ENCODE peak calls at places on chromosomes 16 and 17, in five cellular contexts. V, P, X, U and M are unnamed samples.

GRCh38 chr17:36942031-36942599 is 4.8 kb downstream of the LHX1 start:
- DNase-seq in U (no peak), V (no peak), P (no peak), X (no peak), M (peak)

GRCh38 chr17:82095777-82096708 is 2.0 kb downstream of the FASN start:
- DNase-seq in P (no peak), U (no peak), X (no peak), V (peak), M (no peak)

GRCh38 chr17:47620503-47621245 is 29.0 kb upstream of the KPNB1 start:
- DNase-seq in V (no peak), U (no peak), X (peak), P (no peak), M (no peak)

GRCh38 chr16:66536525-66536924 is 13.4 kb downstream of the TK2 start:
- DNase-seq in V (no peak), X (no peak), P (no peak), U (no peak), M (no peak)

GRCh38 chr16:67415872-67416793 is at the start of gene ZDHHC1:
- DNase-seq in V (peak), U (peak), X (no peak), P (peak), M (peak)

GRCh38 chr16:72937360-72937759 is 110.6 kb downstream of the ZFHX3 start:
- DNase-seq in V (no peak), P (no peak), X (peak), U (no peak), M (no peak)

GRCh38 chr17:5619088-5619740 is 34.9 kb upstream of the NLRP1 start:
- DNase-seq in V (no peak), P (no peak), U (no peak), X (no peak), M (no peak)

GRCh38 chr16:85754403-85754802 is 3.5 kb upstream of the C16orf74 start:
- DNase-seq in U (no peak), V (no peak), P (no peak), X (no peak), M (no peak)

GRCh38 chr16:24540575-24541240 is 1.3 kb downstream of the RBBP6 start:
- DNase-seq in V (no peak), P (peak), U (peak), X (no peak), M (peak)

GRCh38 chr17:2803971-2804370 is 7.7 kb downstream of the RAP1GAP2 start:
- DNase-seq in U (no peak), V (no peak), P (no peak), X (no peak), M (no peak)

GRCh38 chr16:645852-646678 is 3.1 kb upstream of the WDR90 start:
- DNase-seq in U (peak), P (no peak), X (peak), V (peak), M (no peak)

GRCh38 chr17:58756246-58757161 is 850 bp downstream of the PPM1E start:
- DNase-seq in U (peak), V (no peak), X (no peak), P (peak), M (peak)

GRCh38 chr17:82120148-82120547 is 22.1 kb upstream of the FASN start:
- DNase-seq in V (no peak), P (peak), X (no peak), U (peak), M (no peak)

GRCh38 chr16:502179-502943 is 25.2 kb upstream of the CAPN15 start:
- DNase-seq in U (peak), X (peak), P (no peak), V (no peak), M (no peak)

GRCh38 chr17:77933777-77934398 is 24.6 kb upstream of the TNRC6C start:
- DNase-seq in U (no peak), P (no peak), V (no peak), X (no peak), M (no peak)

GRCh38 chr17:28390563-28390962 is 15.4 kb downstream of the SLC46A1 start:
- DNase-seq in P (no peak), U (no peak), X (no peak), V (no peak), M (no peak)

GRCh38 chr16:4537376-4538066 is 1.1 kb downstream of the CDIP1 start:
- DNase-seq in X (no peak), P (peak), V (no peak), U (no peak), M (peak)

GRCh38 chr17:17344507-17345293 is 41.5 kb downstream of the NT5M start:
- DNase-seq in U (peak), P (no peak), X (peak), V (no peak), M (no peak)

GRCh38 chr17:38444151-38444550 is 15.9 kb downstream of the ARHGAP23 start:
- DNase-seq in P (peak), V (peak), X (peak), U (peak), M (peak)

GRCh38 chr17:40071720-40072480 is 9.1 kb downstream of the THRA start:
- DNase-seq in P (peak), U (peak), X (peak), V (peak), M (no peak)

GRCh38 chr16:1745900-1746692 is 25.2 kb downstream of the NME3 start:
- DNase-seq in U (no peak), P (no peak), X (no peak), V (peak), M (no peak)

GRCh38 chr16:8935989-8936388 is 27.7 kb downstream of the USP7 start:
- DNase-seq in P (no peak), U (no peak), X (peak), V (no peak), M (peak)

GRCh38 chr16:81937305-81938038 is 73.8 kb downstream of the SDR42E1 start:
- DNase-seq in X (no peak), V (no peak), P (no peak), U (no peak), M (no peak)

GRCh38 chr17:75267403-75268232 is 3.4 kb downstream of the MIF4GD start:
- DNase-seq in U (peak), X (peak), V (no peak), P (no peak), M (peak)

GRCh38 chr16:11674818-11675560 is 6.7 kb downstream of the SNN start:
- DNase-seq in V (peak), X (no peak), P (peak), U (no peak), M (no peak)

GRCh38 chr17:8310601-8311123 is 621 bp downstream of the ARHGEF15 start:
- DNase-seq in U (no peak), P (no peak), X (no peak), V (no peak), M (no peak)

GRCh38 chr16:47848481-47849109 is 307.2 kb downstream of the ABCC12 start:
- DNase-seq in U (no peak), X (no peak), P (peak), V (no peak), M (peak)

GRCh38 chr17:57352658-57353057 is 96.3 kb downstream of the MSI2 start:
- DNase-seq in V (no peak), X (no peak), U (no peak), P (no peak), M (no peak)

GRCh38 chr16:56915311-56916105 is 16.4 kb upstream of the HERPUD1 start:
- DNase-seq in V (no peak), X (no peak), U (no peak), P (no peak), M (no peak)

GRCh38 chr16:83475108-83475507 is 332.7 kb upstream of the HSBP1 start:
- DNase-seq in V (no peak), P (no peak), X (no peak), U (no peak), M (no peak)

GRCh38 chr16:78638371-78638770 is 538.9 kb downstream of the WWOX start:
- DNase-seq in V (no peak), X (no peak), U (no peak), P (no peak), M (no peak)

GRCh38 chr17:34598161-34598776 is 18.9 kb downstream of the TMEM132E start:
- DNase-seq in V (no peak), X (peak), P (no peak), U (no peak), M (peak)

GRCh38 chr16:26987631-26988030 is 79.1 kb upstream of the C16orf82 start:
- DNase-seq in X (no peak), P (peak), U (no peak), V (no peak), M (no peak)

GRCh38 chr16:11251525-11252481 is 4.2 kb downstream of the SOCS1 start:
- DNase-seq in U (no peak), V (no peak), P (peak), X (no peak), M (no peak)

GRCh38 chr16:75058815-75059214 is 57.8 kb downstream of the LDHD start:
- DNase-seq in V (no peak), U (no peak), P (no peak), X (no peak), M (no peak)

GRCh38 chr17:41315204-41315794 is at the start of gene KRTAP17-1:
- DNase-seq in U (no peak), X (no peak), V (no peak), P (no peak), M (no peak)

GRCh38 chr17:7943291-7943690 is 11.3 kb downstream of the CNTROB start:
- DNase-seq in V (no peak), P (no peak), X (no peak), U (no peak), M (no peak)

GRCh38 chr17:39623356-39623950 is 3.3 kb upstream of the PPP1R1B start:
- DNase-seq in V (peak), X (peak), U (peak), P (peak), M (peak)

GRCh38 chr17:82674656-82675475 is 23.6 kb downstream of the RAB40B start:
- DNase-seq in U (no peak), X (no peak), P (no peak), V (no peak), M (no peak)

GRCh38 chr16:31330553-31330890 is 24.5 kb upstream of the ITGAX start:
- DNase-seq in P (no peak), X (no peak), U (no peak), V (no peak), M (no peak)
- TF ChIP-seq EZH2 in P (peak), X (peak), U (no peak), V (no peak), M (no peak)

GRCh38 chr17:79323556-79323955 is 248.9 kb downstream of the ENGASE start:
- DNase-seq in V (no peak), U (no peak), X (no peak), P (no peak), M (no peak)

GRCh38 chr17:79326814-79327213 is 252.2 kb downstream of the ENGASE start:
- DNase-seq in V (no peak), U (no peak), P (no peak), X (no peak), M (no peak)

GRCh38 chr17:79322216-79323123 is 247.8 kb downstream of the ENGASE start:
- DNase-seq in V (no peak), U (no peak), X (no peak), P (no peak), M (no peak)

GRCh38 chr17:79324219-79324618 is 249.6 kb downstream of the ENGASE start:
- DNase-seq in X (no peak), P (no peak), V (no peak), U (no peak), M (no peak)

GRCh38 chr17:79325707-79326106 is 251.1 kb downstream of the ENGASE start:
- DNase-seq in U (peak), P (peak), X (no peak), V (no peak), M (peak)
- TF ChIP-seq EZH2 in U (no peak), P (no peak), X (no peak), V (no peak), M (no peak)

DNA sequence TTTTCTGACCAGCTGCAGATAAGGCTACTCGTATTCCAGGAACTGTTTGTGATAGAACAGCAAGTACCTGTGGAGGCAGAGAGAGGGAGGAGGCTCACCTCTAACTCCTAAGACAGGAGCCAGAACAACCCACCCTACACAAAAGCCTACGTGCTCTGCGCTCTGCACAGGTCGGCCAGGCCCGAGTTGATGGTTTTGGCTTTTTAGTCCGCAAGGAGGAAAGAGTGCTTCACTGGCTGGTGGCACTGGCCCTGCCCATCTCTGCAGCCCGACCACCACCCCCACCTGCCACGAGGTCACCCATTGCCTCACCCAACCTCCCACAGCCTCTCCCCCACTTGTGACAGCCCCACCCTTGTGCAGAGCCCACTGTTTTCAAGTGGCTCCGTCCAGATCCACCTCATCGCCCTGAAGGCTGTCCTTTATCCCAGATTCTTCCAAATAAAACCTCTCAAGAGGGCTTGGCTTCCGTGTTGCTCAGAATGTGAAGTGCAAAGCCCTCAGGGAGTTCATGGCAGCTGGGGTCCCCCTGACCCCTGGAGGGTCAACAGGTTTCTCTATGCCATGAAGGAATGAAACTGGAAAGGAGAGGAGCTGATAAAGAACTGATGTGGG is 39.7 kb downstream of the USP22 start:
- DNase-seq in P (no peak), U (no peak), X (no peak), V (no peak), M (no peak)
- TF ChIP-seq EZH2 in P (no peak), U (no peak), X (no peak), V (no peak), M (no peak)

DNA sequence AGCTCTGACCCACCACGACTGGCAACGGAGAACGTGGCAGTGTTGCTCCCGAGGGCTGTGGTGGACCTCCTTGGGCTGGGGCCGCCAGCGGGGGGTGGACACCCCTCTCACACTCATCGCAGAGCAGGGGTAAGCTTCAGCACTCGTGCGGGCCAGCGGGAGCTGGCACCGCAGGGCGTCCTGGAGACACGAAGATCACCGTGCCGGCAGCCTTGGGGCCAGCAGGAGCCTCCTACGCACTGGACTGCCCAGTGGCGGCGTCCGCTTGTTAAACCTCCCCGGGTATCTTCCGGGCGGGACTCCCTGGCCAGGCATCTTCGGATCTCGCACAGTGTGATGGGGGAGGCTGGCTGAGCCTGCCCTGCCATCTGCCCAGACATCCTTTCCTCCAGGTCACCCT is 53.5 kb downstream of the ABR start:
- DNase-seq in V (no peak), U (no peak), X (no peak), P (no peak), M (no peak)
- TF ChIP-seq EZH2 in V (no peak), U (no peak), X (no peak), P (no peak), M (no peak)